ENCODE peak calls at places on chromosomes 13 and 19, in nine cellular contexts. S is lower leg skin, Z is ovary, J is NB4, R is sigmoid colon, P is GM12891, M is H1, G is heart left ventricle, U is upper lobe of left lung. T is an unnamed sample.

GRCh38 chr13:110361365-110361911 is 54.4 kb downstream of the COL4A2 start:
- DNase-seq in P (no peak), S (no peak), G (peak), J (no peak), Z (no peak), R (peak), U (no peak), M (no peak), T (no peak)

GRCh38 chr13:95920485-95920884 is 132.7 kb downstream of the UGGT2 start:
- DNase-seq in G (no peak), R (no peak), Z (no peak), J (no peak), P (no peak), S (no peak), U (no peak), M (no peak), T (no peak)

GRCh38 chr19:10421240-10421948 is 1.1 kb downstream of the PDE4A start:
- DNase-seq in S (no peak), J (peak), Z (no peak), P (no peak), U (no peak), G (no peak), M (no peak), R (no peak), T (no peak)

GRCh38 chr13:23686948-23687347 is 116.7 kb downstream of the TNFRSF19 start:
- DNase-seq in R (no peak), S (no peak), G (no peak), U (no peak), P (no peak), J (no peak), Z (no peak), M (no peak), T (no peak)

GRCh38 chr13:98999635-98999952 is 21.7 kb upstream of the DOCK9 start:
- DNase-seq in J (no peak), R (no peak), M (no peak), G (no peak), S (no peak), Z (no peak), U (no peak), P (no peak), T (no peak)

GRCh38 chr13:45370922-45371406 is 30.0 kb upstream of the TPT1 start:
- DNase-seq in U (peak), Z (peak), P (peak), R (peak), M (peak), S (no peak), J (peak), G (peak), T (no peak)

GRCh38 chr13:24052547-24052981 is 108.0 kb upstream of the SPATA13 start:
- DNase-seq in S (no peak), U (no peak), J (no peak), Z (peak), R (peak), M (no peak), G (no peak), P (no peak), T (no peak)

GRCh38 chr19:13574933-13575332 is 68.7 kb upstream of the CACNA1A start:
- DNase-seq in P (no peak), S (no peak), G (no peak), M (no peak), Z (no peak), R (no peak), J (no peak), U (peak), T (no peak)

GRCh38 chr19:54029930-54030490 is 33.7 kb downstream of the VSTM1 start:
- DNase-seq in P (no peak), U (no peak), R (no peak), M (peak), G (peak), Z (peak), S (peak), J (peak), T (no peak)

GRCh38 chr19:51702103-51702753 is 9.1 kb downstream of the SPACA6 start:
- DNase-seq in R (peak), J (no peak), Z (peak), P (no peak), S (peak), U (peak), G (peak), M (peak), T (peak)

GRCh38 chr13:39616087-39616694 is 13.2 kb upstream of the LHFPL6 start:
- DNase-seq in G (peak), J (peak), S (peak), U (no peak), Z (peak), M (no peak), R (peak), P (peak), T (no peak)

GRCh38 chr19:17582613-17583012 is 27.2 kb downstream of the COLGALT1 start:
- DNase-seq in J (no peak), U (no peak), G (no peak), S (no peak), R (no peak), Z (no peak), P (no peak), M (no peak), T (no peak)

GRCh38 chr19:35755550-35756371 is 1.1 kb downstream of the HSPB6 start:
- DNase-seq in P (no peak), R (peak), Z (peak), S (peak), M (no peak), G (peak), U (peak), J (no peak), T (peak)

GRCh38 chr13:42498521-42498920 is 75.4 kb upstream of the TNFSF11 start:
- DNase-seq in R (no peak), P (no peak), M (no peak), G (no peak), U (no peak), Z (no peak), J (peak), S (no peak), T (no peak)

GRCh38 chr19:2478324-2478755 is 2.4 kb downstream of the GADD45B start:
- DNase-seq in G (peak), U (peak), P (no peak), S (peak), R (peak), J (peak), M (no peak), Z (peak), T (no peak)
- TF ChIP-seq POLR2A in G (no peak), U (peak), P (peak), S (no peak), R (no peak), J (no peak), M (no peak), Z (peak), T (no peak)

GRCh38 chr19:32387701-32388392 is 17.7 kb upstream of the DPY19L3 start:
- DNase-seq in S (no peak), J (peak), Z (no peak), P (no peak), M (no peak), G (no peak), R (peak), U (no peak), T (no peak)
- TF ChIP-seq POLR2A in S (no peak), J (no peak), Z (no peak), P (no peak), M (no peak), G (no peak), R (no peak), U (no peak), T (no peak)

DNA sequence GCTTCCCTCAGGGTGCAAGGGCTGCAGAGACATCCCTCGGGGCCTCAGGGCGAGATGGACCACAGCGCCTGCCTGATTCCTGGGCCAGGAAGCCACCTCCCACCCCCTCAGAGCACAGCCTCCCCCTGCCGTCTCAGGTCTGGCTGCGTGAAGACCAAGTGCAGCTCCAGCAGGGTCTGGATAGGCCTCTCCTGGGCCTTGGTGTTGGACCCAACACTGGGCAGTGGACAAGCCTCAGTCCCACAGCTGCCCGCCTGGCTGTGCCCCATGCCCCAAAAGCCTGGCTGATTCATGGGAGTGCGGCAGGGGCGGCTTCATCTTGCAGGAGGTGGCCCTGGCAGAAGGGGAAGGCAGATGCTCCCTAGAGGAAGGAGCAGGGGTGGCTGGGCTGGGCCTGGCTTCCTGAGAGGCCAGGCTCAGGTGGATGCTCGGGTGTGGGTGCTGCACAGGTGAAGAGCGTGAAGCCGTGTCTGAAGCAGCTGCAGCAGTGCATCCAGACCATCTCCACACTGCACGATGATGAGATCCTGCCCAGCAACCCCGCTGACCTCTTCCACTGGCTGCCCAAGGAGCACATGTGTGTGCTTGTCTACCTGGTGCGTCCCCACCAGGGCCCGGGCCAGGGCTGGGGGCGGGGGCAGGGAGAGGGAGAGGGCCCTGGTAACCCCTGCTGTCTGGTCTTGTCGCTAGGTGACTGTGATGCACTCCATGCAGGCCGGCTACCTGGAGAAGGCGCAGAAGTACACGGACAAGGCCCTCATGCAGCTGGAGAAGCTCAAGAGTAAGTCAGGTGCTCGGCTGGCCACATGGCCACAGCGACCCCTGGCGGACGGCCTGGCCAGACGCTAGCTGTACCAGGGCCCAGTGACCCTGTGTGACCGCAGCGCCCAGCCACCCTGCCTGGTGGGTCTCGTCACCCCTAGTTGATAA is 21.7 kb downstream of the MAU2 start:
- DNase-seq in R (no peak), J (peak), S (no peak), U (peak), M (peak), G (peak), Z (peak), P (no peak), T (no peak)
- TF ChIP-seq POLR2A in R (no peak), J (no peak), S (no peak), U (no peak), M (peak), G (no peak), Z (no peak), P (no peak), T (no peak)

DNA sequence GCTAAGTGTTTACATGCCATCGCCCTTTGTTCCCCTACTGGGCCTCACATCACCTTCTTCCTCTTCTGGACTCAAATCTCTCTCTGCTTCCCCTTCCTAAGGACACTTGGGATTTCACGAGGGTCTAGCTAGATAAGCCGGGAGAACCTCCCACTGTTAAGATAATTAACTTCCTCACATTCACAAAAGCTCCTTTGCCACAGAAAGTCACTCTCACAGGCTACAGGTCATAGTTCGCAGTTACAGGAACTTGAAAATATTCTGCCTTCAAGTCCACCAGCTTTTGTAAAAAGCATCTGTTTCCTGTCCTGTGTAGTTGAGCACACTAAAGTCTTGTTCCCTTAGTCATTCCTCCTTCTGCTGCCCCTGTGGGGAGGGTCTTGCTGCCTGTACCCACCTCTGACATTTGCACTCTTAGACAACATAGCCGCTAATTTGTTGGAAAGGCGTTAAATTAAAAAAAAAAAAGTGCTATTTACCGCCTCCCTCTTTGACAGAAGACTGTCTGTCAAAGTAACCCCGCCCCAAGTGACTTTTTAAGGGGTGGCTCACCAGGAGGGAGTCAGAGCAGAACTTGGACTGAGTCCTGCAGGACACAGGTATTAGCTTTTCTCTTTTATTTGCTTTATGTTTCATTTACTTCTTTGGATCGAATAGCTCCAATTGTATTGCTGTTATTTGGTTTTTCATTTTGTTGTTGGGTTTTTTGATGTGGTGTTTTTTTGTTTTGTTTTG is 26.8 kb upstream of the CEACAM21 start:
- DNase-seq in G (no peak), P (no peak), M (no peak), U (no peak), J (peak), Z (no peak), R (no peak), S (no peak), T (no peak)
- TF ChIP-seq POLR2A in G (no peak), P (peak), M (no peak), U (peak), J (no peak), Z (no peak), R (no peak), S (no peak), T (no peak)

GRCh38 chr19:44549507-44549906 is 20.0 kb upstream of the CEACAM20 start:
- DNase-seq in Z (no peak), G (no peak), S (no peak), P (no peak), M (no peak), J (no peak), R (no peak), U (no peak), T (no peak)

GRCh38 chr19:44554641-44555246 is 25.3 kb upstream of the CEACAM20 start:
- DNase-seq in J (no peak), G (no peak), P (no peak), M (no peak), Z (no peak), U (no peak), S (no peak), R (no peak), T (no peak)

GRCh38 chr19:44551850-44552249 is 22.4 kb upstream of the CEACAM20 start:
- DNase-seq in P (no peak), S (no peak), G (no peak), U (no peak), Z (no peak), J (no peak), M (no peak), R (no peak), T (no peak)

GRCh38 chr19:44552324-44552723 is 22.8 kb upstream of the CEACAM20 start:
- DNase-seq in M (peak), S (no peak), Z (no peak), J (peak), R (no peak), U (no peak), P (peak), G (no peak), T (no peak)

GRCh38 chr19:44553478-44554171 is 24.1 kb upstream of the CEACAM20 start:
- DNase-seq in J (no peak), G (no peak), Z (no peak), M (no peak), U (no peak), S (no peak), R (no peak), P (no peak), T (no peak)
- TF ChIP-seq POLR2A in J (no peak), G (no peak), Z (no peak), M (no peak), U (no peak), S (no peak), R (no peak), P (no peak), T (no peak)

GRCh38 chr19:49672131-49672919 is 4.7 kb upstream of the PRMT1 start:
- DNase-seq in S (no peak), P (peak), Z (peak), J (peak), M (peak), U (peak), G (peak), R (peak), T (no peak)
- TF ChIP-seq POLR2A in S (no peak), P (no peak), Z (no peak), J (no peak), M (no peak), U (no peak), G (no peak), R (no peak), T (no peak)

DNA sequence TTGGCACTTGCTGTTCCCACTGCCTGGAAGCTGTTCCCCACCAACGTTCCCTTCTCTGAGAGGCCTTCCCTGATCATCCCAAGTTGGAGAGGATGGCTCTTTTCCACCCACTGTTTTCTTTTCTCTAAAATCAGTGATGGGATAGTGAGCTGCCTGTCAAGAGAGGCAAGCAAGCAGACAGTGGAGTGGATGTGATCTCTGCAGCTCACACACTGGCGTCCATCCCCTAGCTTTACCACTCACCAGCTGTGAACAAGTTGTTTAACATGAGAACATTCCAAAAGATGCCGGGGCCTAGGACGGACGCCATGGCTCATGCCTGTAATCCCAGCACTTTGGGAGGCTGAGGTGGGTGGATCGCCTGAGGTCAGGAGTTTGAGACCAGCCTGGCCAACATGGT is 28.0 kb upstream of the SEMA6B start:
- DNase-seq in G (no peak), R (no peak), J (no peak), S (no peak), P (no peak), U (no peak), Z (no peak), M (no peak), T (no peak)
- TF ChIP-seq POLR2A in G (no peak), R (no peak), J (no peak), S (no peak), P (no peak), U (no peak), Z (no peak), M (no peak), T (no peak)

GRCh38 chr19:21568816-21569496 is 63.6 kb downstream of the ZNF429 start:
- DNase-seq in U (no peak), Z (peak), G (peak), M (no peak), P (peak), J (peak), S (peak), R (peak), T (peak)
- TF ChIP-seq POLR2A in U (peak), Z (peak), G (no peak), M (no peak), P (no peak), J (no peak), S (no peak), R (peak), T (no peak)

GRCh38 chr19:42764836-42765235 is 642 bp downstream of the PSG8 start:
- DNase-seq in U (no peak), G (no peak), M (no peak), S (no peak), P (no peak), Z (no peak), R (no peak), J (no peak), T (peak)
- TF ChIP-seq POLR2A in U (no peak), G (no peak), M (no peak), S (no peak), P (no peak), Z (no peak), R (no peak), J (no peak), T (no peak)

DNA sequence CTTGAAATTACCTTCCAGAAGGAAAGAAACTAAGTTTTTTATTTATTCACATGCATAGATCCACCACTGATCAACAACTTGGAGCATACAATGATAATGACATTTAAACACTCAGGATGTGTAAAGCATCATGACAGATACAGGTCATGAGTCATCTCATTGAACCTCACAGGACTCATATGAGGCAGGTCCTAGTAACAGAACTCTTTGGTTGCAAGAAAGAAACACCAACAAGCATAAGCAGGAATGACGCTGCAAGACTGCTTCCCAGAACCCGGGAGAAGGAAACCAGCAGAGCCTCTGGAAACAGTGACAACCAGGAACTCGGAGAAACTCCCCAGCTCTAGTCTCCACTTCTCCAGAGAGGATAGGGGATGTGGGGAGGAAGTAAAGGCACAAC is 60.8 kb upstream of the IPO5 start:
- DNase-seq in M (no peak), P (no peak), J (no peak), Z (no peak), S (no peak), R (no peak), G (no peak), U (no peak), T (no peak)
- TF ChIP-seq POLR2A in M (no peak), P (no peak), J (no peak), Z (no peak), S (no peak), R (no peak), G (no peak), U (no peak), T (no peak)